ENCODE peak calls at places on chromosomes 5 and 9, in ten cellular contexts. O is GM12865; V is prostate gland; A is PC-3; Q is HFF-Myc; L is WERI-Rb-1; I is AG10803; E is testis; Z is ascending aorta; F is CD4-positive, CD25-positive, alpha-beta regulatory T cell. T is an unnamed sample.

GRCh38 chr5:90446961-90447360 is 27.6 kb downstream of the MBLAC2 start:
- DNase-seq in O (no peak), E (no peak), V (no peak), F (no peak), A (no peak), I (peak; percentile 87), L (no peak), Q (no peak), Z (no peak), T (no peak)

GRCh38 chr5:150658699-150659265 is 2.3 kb upstream of the MYOZ3 start:
- DNase-seq in O (no peak), Q (no peak), F (no peak), V (no peak), I (no peak), E (no peak), Z (peak; percentile 43), L (no peak), A (no peak), T (no peak)

GRCh38 chr9:69572611-69573010 is 99.6 kb downstream of the APBA1 start:
- DNase-seq in L (no peak), Q (no peak), V (no peak), F (no peak), E (no peak), Z (no peak), O (no peak), I (peak; percentile 74), A (no peak), T (no peak)

GRCh38 chr9:106862115-106862945 is 636 bp upstream of the ZNF462 start:
- DNase-seq in E (peak; percentile 65), A (peak; percentile 42), Q (no peak), F (no peak), L (peak; percentile 69), O (no peak), Z (no peak), V (peak; percentile 59), I (peak; percentile 34), T (peak; percentile 57)

GRCh38 chr5:10760033-10760975 is 730 bp downstream of the DAP start:
- DNase-seq in I (peak; percentile 55), L (no peak), O (peak; percentile 57), Q (peak; percentile 36), V (peak; percentile 64), A (peak; percentile 84), Z (peak; percentile 68), E (peak; percentile 72), F (no peak), T (no peak)

GRCh38 chr5:123111502-123111901 is 22.5 kb downstream of the PRDM6 start:
- DNase-seq in V (no peak), L (no peak), I (no peak), O (no peak), Q (no peak), E (no peak), F (no peak), A (no peak), Z (no peak), T (no peak)

GRCh38 chr5:65199988-65200668 is 281.6 kb downstream of the ADAMTS6 start:
- DNase-seq in L (no peak), Q (peak; percentile 57), Z (no peak), I (peak; percentile 86), F (no peak), V (no peak), A (peak; percentile 51), O (no peak), E (no peak), T (no peak)

GRCh38 chr9:3511537-3511936 is 14.3 kb downstream of the RFX3 start:
- DNase-seq in O (no peak), Q (no peak), L (no peak), Z (no peak), F (no peak), I (no peak), A (no peak), E (no peak), V (no peak), T (no peak)

GRCh38 chr9:114421147-114421546 is 33.4 kb upstream of the AKNA start:
- DNase-seq in E (no peak), I (no peak), A (no peak), F (no peak), V (no peak), Q (no peak), Z (no peak), L (no peak), O (no peak), T (no peak)

GRCh38 chr9:74666625-74667316 is 169.6 kb downstream of the RORB start:
- DNase-seq in L (no peak), I (no peak), Q (no peak), O (no peak), Z (no peak), F (no peak), V (no peak), A (no peak), E (no peak), T (no peak)

GRCh38 chr5:6905883-6906282 is 192.7 kb downstream of the TENT4A start:
- DNase-seq in O (no peak), I (peak; percentile 53), Z (peak; percentile 62), Q (no peak), V (no peak), L (no peak), E (no peak), A (no peak), F (no peak), T (no peak)

GRCh38 chr9:134314950-134315715 is 11.1 kb upstream of the RXRA start:
- DNase-seq in Q (no peak), V (no peak), F (no peak), A (no peak), Z (no peak), O (no peak), E (no peak), I (no peak), L (peak; percentile 94), T (no peak)

GRCh38 chr9:36401897-36402480 is 1.9 kb upstream of the RNF38 start:
- DNase-seq in F (no peak), I (no peak), A (no peak), V (no peak), O (no peak), Q (no peak), L (no peak), E (no peak), Z (no peak), T (no peak)
- H3K4me3 ChIP-seq in F (no peak overlapping the region), I (no peak overlapping the region), A (no peak overlapping the region), V (no peak overlapping the region), O (no peak overlapping the region), Q (no peak overlapping the region), L (no peak overlapping the region), E (no peak overlapping the region), Z (no peak overlapping the region), T (no peak overlapping the region)

DNA sequence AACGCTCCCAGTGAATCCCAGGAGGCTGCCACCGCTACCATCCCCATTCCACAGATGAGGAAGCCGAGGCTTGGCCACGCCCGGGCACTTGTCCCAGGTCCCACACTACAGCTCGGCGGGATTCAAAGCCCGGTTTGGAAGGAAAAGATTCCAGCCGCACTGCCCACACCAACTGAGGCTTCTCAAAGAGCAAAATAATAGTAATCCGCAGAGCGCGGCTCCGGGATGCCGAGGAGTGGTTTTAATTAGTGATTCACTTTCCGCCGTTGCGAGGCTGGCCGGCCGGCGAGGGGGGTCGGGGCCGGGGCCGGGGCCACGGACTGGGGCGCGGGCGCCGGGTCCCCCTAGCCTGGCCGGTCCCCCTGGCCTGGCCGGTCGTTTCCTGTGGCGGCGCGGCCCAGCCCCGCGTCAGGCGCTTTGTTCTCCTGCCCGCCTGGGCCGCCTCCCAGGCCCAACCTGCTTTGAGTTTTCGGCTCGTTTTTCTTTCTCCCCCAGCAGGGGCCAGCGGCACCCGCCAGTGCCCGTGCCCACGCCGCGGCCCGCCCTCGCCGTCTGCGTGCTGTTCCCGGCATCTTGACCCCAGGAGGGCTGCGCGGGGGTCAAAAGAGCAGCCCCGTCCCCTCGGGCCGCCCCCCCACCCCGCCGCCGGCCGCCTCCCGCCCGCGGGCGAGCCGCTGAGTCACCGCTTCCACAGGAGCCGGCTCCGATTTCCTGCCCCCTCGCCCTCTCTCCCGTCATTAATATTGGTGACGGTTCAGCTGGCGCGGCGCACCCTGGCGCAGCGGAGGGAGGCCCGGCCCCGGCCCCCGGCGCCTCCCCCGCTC is 31.2 kb downstream of the FGF18 start:
- DNase-seq in Q (peak; percentile 49), O (no peak), A (no peak), F (no peak), Z (peak; percentile 88), L (no peak), V (no peak), I (peak; percentile 80), E (peak; percentile 29), T (no peak)
- H3K4me3 ChIP-seq in Q (peak overlapping the region; percentile 20), O (no peak overlapping the region), A (no peak overlapping the region), F (no peak overlapping the region), Z (peak overlapping the region; percentile 70), L (no peak overlapping the region), V (peak overlapping the region; percentile 33), I (peak overlapping the region; percentile 51), E (peak overlapping the region; percentile 54), T (no peak overlapping the region)

GRCh38 chr5:175162036-175162435 is 281.9 kb downstream of the DRD1 start:
- DNase-seq in I (no peak), F (no peak), Q (no peak), Z (no peak), V (no peak), E (no peak), A (no peak), O (no peak), L (no peak), T (no peak)

GRCh38 chr5:175166013-175166412 is 278.0 kb downstream of the DRD1 start:
- DNase-seq in Q (no peak), A (no peak), F (no peak), L (no peak), I (no peak), Z (no peak), E (no peak), O (no peak), V (no peak), T (no peak)

DNA sequence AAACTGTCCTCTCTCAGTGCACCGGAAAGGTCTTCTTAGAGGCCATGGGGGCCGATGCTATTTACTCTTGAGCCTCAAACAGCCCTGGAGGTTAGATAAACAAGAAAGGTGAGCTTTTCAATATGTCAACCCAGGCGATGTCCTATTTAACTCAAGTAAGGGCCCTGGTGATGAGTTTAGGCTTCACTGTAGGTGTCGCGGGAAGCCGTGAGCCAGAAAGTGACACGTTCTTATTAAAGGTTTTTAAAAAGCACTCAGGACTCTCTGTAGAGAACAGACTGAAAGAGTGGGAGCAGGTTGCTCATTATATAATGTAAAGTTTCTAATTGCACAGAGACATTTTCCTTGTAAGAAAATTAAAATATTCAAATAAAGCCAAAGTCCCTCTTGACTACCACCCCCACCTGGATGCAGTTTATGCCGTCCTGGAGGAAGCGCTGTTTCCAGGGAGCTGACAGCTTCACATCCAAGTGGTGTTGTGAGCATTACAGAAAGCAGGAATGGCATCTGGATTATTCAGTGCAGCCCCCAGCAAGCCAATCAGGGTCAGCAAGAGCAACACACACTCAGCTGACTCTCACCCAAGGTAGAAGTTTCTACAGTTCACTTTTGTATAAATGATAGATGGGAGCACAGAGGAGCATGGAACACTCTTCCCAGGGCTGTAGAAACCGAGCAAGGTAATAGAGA is 280.3 kb downstream of the DRD1 start:
- DNase-seq in Z (no peak), Q (no peak), F (no peak), L (no peak), V (no peak), O (no peak), A (no peak), I (no peak), E (no peak), T (no peak)
- H3K4me3 ChIP-seq in Z (no peak overlapping the region), Q (no peak overlapping the region), F (no peak overlapping the region), L (no peak overlapping the region), V (no peak overlapping the region), O (no peak overlapping the region), A (no peak overlapping the region), I (no peak overlapping the region), E (no peak overlapping the region), T (no peak overlapping the region)

DNA sequence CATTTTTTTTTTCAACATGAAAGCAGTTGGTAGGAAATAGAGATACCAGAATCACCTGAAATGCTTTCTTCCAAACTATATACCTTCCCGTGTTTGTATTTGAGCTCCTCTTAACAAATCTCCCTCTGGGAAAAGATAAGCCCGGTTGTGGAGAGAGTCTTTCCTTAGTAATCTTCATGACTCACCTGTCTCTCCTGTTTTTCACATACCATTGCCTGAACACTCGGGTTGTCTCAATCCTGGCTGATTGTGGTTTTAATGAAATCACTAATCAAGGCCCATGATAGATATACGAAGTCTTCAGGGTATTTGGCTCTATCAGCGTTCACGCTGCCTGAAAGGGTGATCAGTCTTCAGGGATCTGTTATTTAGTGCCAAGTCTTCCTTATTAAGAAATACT is 136.7 kb downstream of the MAN2A1 start:
- DNase-seq in A (peak; percentile 91), Z (no peak), E (no peak), L (no peak), V (no peak), I (no peak), O (no peak), Q (no peak), F (no peak), T (no peak)
- H3K4me3 ChIP-seq in A (peak overlapping the region; percentile 11), Z (no peak overlapping the region), E (no peak overlapping the region), L (no peak overlapping the region), V (no peak overlapping the region), I (no peak overlapping the region), O (no peak overlapping the region), Q (no peak overlapping the region), F (no peak overlapping the region), T (no peak overlapping the region)